ENCODE peak calls at places on chromosomes 16 and 17, in seven cellular contexts. One of them, this sample, is unnamed.

GRCh38 chr17:79370126-79370525 is 240.7 kb downstream of the RBFOX3 start:
- DNase-seq in GM13976: no peak
- DNase-seq in K562: no peak
- DNase-seq in foreskin keratinocyte: no peak
- DNase-seq in B cell: no peak
- DNase-seq in heart left ventricle: no peak
- DNase-seq in cardiac muscle cell: no peak
- DNase-seq in this sample: no peak

GRCh38 chr17:76641501-76641900 is 2.1 kb downstream of the ST6GALNAC1 start:
- DNase-seq in GM13976: no peak
- DNase-seq in K562: no peak
- DNase-seq in foreskin keratinocyte: no peak
- DNase-seq in B cell: no peak
- DNase-seq in heart left ventricle: no peak
- DNase-seq in cardiac muscle cell: no peak
- DNase-seq in this sample: no peak

GRCh38 chr17:28345420-28346198 is 10.0 kb downstream of the TNFAIP1 start:
- DNase-seq in GM13976: no peak
- DNase-seq in K562: no peak
- DNase-seq in foreskin keratinocyte: no peak
- DNase-seq in B cell: no peak
- DNase-seq in heart left ventricle: peak
- DNase-seq in cardiac muscle cell: peak
- DNase-seq in this sample: peak

GRCh38 chr16:47944589-47944988 is 211.2 kb downstream of the ABCC12 start:
- DNase-seq in GM13976: no peak
- DNase-seq in K562: no peak
- DNase-seq in foreskin keratinocyte: no peak
- DNase-seq in B cell: no peak
- DNase-seq in heart left ventricle: no peak
- DNase-seq in cardiac muscle cell: no peak
- DNase-seq in this sample: no peak

GRCh38 chr17:2828396-2829038 is 32.3 kb downstream of the RAP1GAP2 start:
- DNase-seq in GM13976: peak
- DNase-seq in K562: peak
- DNase-seq in foreskin keratinocyte: no peak
- DNase-seq in B cell: peak
- DNase-seq in heart left ventricle: peak
- DNase-seq in cardiac muscle cell: peak
- DNase-seq in this sample: peak

GRCh38 chr16:87207509-87207908 is 109.7 kb downstream of the C16orf95 start:
- DNase-seq in GM13976: no peak
- DNase-seq in K562: no peak
- DNase-seq in foreskin keratinocyte: no peak
- DNase-seq in B cell: no peak
- DNase-seq in heart left ventricle: no peak
- DNase-seq in cardiac muscle cell: peak
- DNase-seq in this sample: no peak

GRCh38 chr16:87129771-87130170 is 187.4 kb downstream of the C16orf95 start:
- DNase-seq in GM13976: no peak
- DNase-seq in K562: no peak
- DNase-seq in foreskin keratinocyte: peak
- DNase-seq in B cell: no peak
- DNase-seq in heart left ventricle: no peak
- DNase-seq in cardiac muscle cell: peak
- DNase-seq in this sample: no peak

GRCh38 chr16:88784074-88784855 is 755 bp downstream of the PIEZO1 start:
- DNase-seq in GM13976: peak
- DNase-seq in K562: peak
- DNase-seq in foreskin keratinocyte: peak
- DNase-seq in B cell: peak
- DNase-seq in heart left ventricle: peak
- DNase-seq in cardiac muscle cell: peak
- DNase-seq in this sample: peak

GRCh38 chr16:84976644-84977400 is 34.5 kb downstream of the ZDHHC7 start:
- DNase-seq in GM13976: no peak
- DNase-seq in K562: no peak
- DNase-seq in foreskin keratinocyte: no peak
- DNase-seq in B cell: no peak
- DNase-seq in heart left ventricle: peak
- DNase-seq in cardiac muscle cell: no peak
- DNase-seq in this sample: no peak

GRCh38 chr16:74874912-74875311 is 100.3 kb upstream of the FA2H start:
- DNase-seq in GM13976: no peak
- DNase-seq in K562: no peak
- DNase-seq in foreskin keratinocyte: peak
- DNase-seq in B cell: no peak
- DNase-seq in heart left ventricle: peak
- DNase-seq in cardiac muscle cell: no peak
- DNase-seq in this sample: no peak

GRCh38 chr17:53253956-53254597 is 568.6 kb upstream of the KIF2B start:
- DNase-seq in GM13976: no peak
- DNase-seq in K562: no peak
- DNase-seq in foreskin keratinocyte: no peak
- DNase-seq in B cell: no peak
- DNase-seq in heart left ventricle: no peak
- DNase-seq in cardiac muscle cell: no peak
- DNase-seq in this sample: no peak

GRCh38 chr17:20184977-20185619 is 175.9 kb downstream of the SPECC1 start:
- DNase-seq in GM13976: no peak
- DNase-seq in K562: no peak
- DNase-seq in foreskin keratinocyte: no peak
- DNase-seq in B cell: no peak
- DNase-seq in heart left ventricle: no peak
- DNase-seq in cardiac muscle cell: no peak
- DNase-seq in this sample: no peak

GRCh38 chr17:73492802-73493139 is 151.5 kb downstream of the SDK2 start:
- DNase-seq in GM13976: no peak
- DNase-seq in K562: no peak
- DNase-seq in foreskin keratinocyte: no peak
- DNase-seq in B cell: no peak
- DNase-seq in heart left ventricle: no peak
- DNase-seq in cardiac muscle cell: no peak
- DNase-seq in this sample: no peak

GRCh38 chr16:47069841-47070584 is 73.7 kb downstream of the NETO2 start:
- DNase-seq in GM13976: no peak
- DNase-seq in K562: no peak
- DNase-seq in foreskin keratinocyte: no peak
- DNase-seq in B cell: no peak
- DNase-seq in heart left ventricle: no peak
- DNase-seq in cardiac muscle cell: no peak
- DNase-seq in this sample: no peak

GRCh38 chr16:85511938-85512551 is 101.1 kb upstream of the GSE1 start:
- DNase-seq in GM13976: no peak
- DNase-seq in K562: no peak
- DNase-seq in foreskin keratinocyte: no peak
- DNase-seq in B cell: no peak
- DNase-seq in heart left ventricle: no peak
- DNase-seq in cardiac muscle cell: no peak
- DNase-seq in this sample: no peak

GRCh38 chr16:80889779-80890359 is 85.5 kb upstream of the CDYL2 start:
- DNase-seq in GM13976: no peak
- DNase-seq in K562: no peak
- DNase-seq in foreskin keratinocyte: no peak
- DNase-seq in B cell: no peak
- DNase-seq in heart left ventricle: no peak
- DNase-seq in cardiac muscle cell: no peak
- DNase-seq in this sample: no peak

GRCh38 chr17:83082435-83082834 is 3.0 kb downstream of the METRNL start:
- DNase-seq in GM13976: no peak
- DNase-seq in K562: no peak
- DNase-seq in foreskin keratinocyte: no peak
- DNase-seq in B cell: no peak
- DNase-seq in heart left ventricle: no peak
- DNase-seq in cardiac muscle cell: no peak
- DNase-seq in this sample: no peak

GRCh38 chr16:9484901-9485300 is 393.5 kb downstream of the HAPSTR1 start:
- DNase-seq in GM13976: no peak
- DNase-seq in K562: no peak
- DNase-seq in foreskin keratinocyte: no peak
- DNase-seq in B cell: no peak
- DNase-seq in heart left ventricle: no peak
- DNase-seq in cardiac muscle cell: no peak
- DNase-seq in this sample: no peak

GRCh38 chr16:23835390-23836077 is at the start of gene PRKCB:
- DNase-seq in GM13976: peak
- DNase-seq in K562: peak
- DNase-seq in foreskin keratinocyte: peak
- DNase-seq in B cell: peak
- DNase-seq in heart left ventricle: peak
- DNase-seq in cardiac muscle cell: peak
- DNase-seq in this sample: peak

GRCh38 chr16:49649013-49649785 is 206.7 kb downstream of the ZNF423 start:
- DNase-seq in GM13976: no peak
- DNase-seq in K562: no peak
- DNase-seq in foreskin keratinocyte: peak
- DNase-seq in B cell: no peak
- DNase-seq in heart left ventricle: no peak
- DNase-seq in cardiac muscle cell: peak
- DNase-seq in this sample: no peak

DNA sequence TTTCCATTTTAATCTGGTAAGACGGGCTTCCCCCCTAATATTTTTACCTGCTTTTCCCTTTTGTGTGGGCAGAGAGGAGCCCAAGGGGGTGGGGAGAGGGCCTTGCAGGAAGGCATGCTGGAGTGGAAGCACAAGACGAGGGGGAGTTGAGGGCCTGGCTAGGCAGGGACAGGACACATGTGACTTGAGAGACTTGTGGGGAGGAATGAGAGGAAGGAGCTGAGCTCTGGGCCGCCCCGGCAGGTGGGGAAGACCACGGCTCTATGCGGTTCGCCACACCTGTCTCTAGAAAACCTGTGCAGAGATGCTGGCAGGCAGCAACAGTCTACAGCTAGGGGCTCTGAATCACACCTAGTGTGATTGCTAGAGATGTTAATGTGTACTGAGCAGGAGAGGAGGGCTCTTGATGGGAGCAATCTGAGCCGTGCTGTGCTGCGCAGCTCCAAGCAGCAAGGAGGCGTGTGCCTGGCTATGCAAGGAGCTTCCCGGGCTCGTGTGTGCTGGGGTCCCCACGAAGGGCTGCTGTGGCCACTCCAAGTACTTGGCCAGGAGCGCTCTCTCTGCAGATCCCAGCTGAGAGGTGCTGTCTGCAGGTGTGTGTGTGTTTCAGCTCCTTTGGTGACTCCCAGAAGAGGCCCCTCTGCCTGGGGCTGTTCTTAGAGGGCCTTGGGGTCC is 50.2 kb downstream of the PDPK1 start:
- DNase-seq in GM13976: no peak
- DNase-seq in K562: no peak
- DNase-seq in foreskin keratinocyte: no peak
- DNase-seq in B cell: peak
- DNase-seq in heart left ventricle: no peak
- DNase-seq in cardiac muscle cell: no peak
- DNase-seq in this sample: no peak
- TF ChIP-seq CTCF in GM13976: no peak
- TF ChIP-seq CTCF in K562: no peak
- TF ChIP-seq CTCF in foreskin keratinocyte: no peak
- TF ChIP-seq CTCF in B cell: no peak
- TF ChIP-seq CTCF in heart left ventricle: no peak
- TF ChIP-seq CTCF in cardiac muscle cell: no peak
- TF ChIP-seq CTCF in this sample: no peak

GRCh38 chr16:496097-496886 is 31.2 kb upstream of the CAPN15 start:
- DNase-seq in GM13976: no peak
- DNase-seq in K562: no peak
- DNase-seq in foreskin keratinocyte: no peak
- DNase-seq in B cell: no peak
- DNase-seq in heart left ventricle: no peak
- DNase-seq in cardiac muscle cell: no peak
- DNase-seq in this sample: no peak

GRCh38 chr16:492211-492875 is 35.2 kb upstream of the CAPN15 start:
- DNase-seq in GM13976: no peak
- DNase-seq in K562: no peak
- DNase-seq in foreskin keratinocyte: no peak
- DNase-seq in B cell: no peak
- DNase-seq in heart left ventricle: peak
- DNase-seq in cardiac muscle cell: no peak
- DNase-seq in this sample: no peak

GRCh38 chr16:491225-491919 is 36.1 kb upstream of the CAPN15 start:
- DNase-seq in GM13976: no peak
- DNase-seq in K562: peak
- DNase-seq in foreskin keratinocyte: no peak
- DNase-seq in B cell: no peak
- DNase-seq in heart left ventricle: no peak
- DNase-seq in cardiac muscle cell: no peak
- DNase-seq in this sample: no peak

GRCh38 chr16:497258-497657 is 30.3 kb upstream of the CAPN15 start:
- DNase-seq in GM13976: no peak
- DNase-seq in K562: no peak
- DNase-seq in foreskin keratinocyte: no peak
- DNase-seq in B cell: no peak
- DNase-seq in heart left ventricle: no peak
- DNase-seq in cardiac muscle cell: no peak
- DNase-seq in this sample: peak

DNA sequence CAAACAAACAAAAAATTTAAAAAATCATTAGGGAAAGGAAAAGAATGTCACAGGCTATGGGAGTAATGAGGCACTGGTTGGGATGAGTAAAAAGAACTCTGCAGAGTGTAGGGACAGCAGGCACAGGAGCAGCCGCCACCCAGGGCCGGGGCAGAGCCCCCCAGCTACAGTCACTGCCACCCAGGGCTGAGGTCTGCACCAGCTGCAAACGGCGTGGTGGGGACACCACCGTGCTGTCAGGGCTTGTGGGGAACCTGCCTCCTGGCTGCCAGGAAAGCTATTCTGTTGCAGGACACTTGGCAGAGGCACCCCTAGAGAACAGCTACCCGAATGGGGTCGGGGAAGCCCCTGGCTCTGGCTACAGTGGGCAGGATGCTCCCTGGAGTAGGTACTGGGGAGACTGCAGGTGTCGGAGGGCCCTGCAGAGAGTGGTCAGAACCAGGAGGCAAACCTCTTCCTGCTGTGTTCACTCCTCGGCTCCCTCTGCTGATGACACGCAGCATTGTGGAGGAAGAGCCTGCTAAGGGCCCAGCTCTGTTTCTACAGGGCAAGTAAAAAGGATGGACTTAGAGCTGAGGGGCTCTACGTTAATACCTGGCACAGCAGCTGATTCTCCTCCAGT is 32.3 kb upstream of the CAPN15 start:
- DNase-seq in GM13976: peak
- DNase-seq in K562: peak
- DNase-seq in foreskin keratinocyte: peak
- DNase-seq in B cell: no peak
- DNase-seq in heart left ventricle: no peak
- DNase-seq in cardiac muscle cell: peak
- DNase-seq in this sample: no peak
- TF ChIP-seq CTCF in GM13976: peak
- TF ChIP-seq CTCF in K562: peak
- TF ChIP-seq CTCF in foreskin keratinocyte: peak
- TF ChIP-seq CTCF in B cell: no peak
- TF ChIP-seq CTCF in heart left ventricle: peak
- TF ChIP-seq CTCF in cardiac muscle cell: peak
- TF ChIP-seq CTCF in this sample: peak

GRCh38 chr16:56247018-56247417 is 55.7 kb downstream of the GNAO1 start:
- DNase-seq in GM13976: no peak
- DNase-seq in K562: no peak
- DNase-seq in foreskin keratinocyte: no peak
- DNase-seq in B cell: no peak
- DNase-seq in heart left ventricle: no peak
- DNase-seq in cardiac muscle cell: no peak
- DNase-seq in this sample: no peak
- TF ChIP-seq CTCF in GM13976: no peak
- TF ChIP-seq CTCF in K562: no peak
- TF ChIP-seq CTCF in foreskin keratinocyte: no peak
- TF ChIP-seq CTCF in B cell: no peak
- TF ChIP-seq CTCF in heart left ventricle: no peak
- TF ChIP-seq CTCF in cardiac muscle cell: no peak
- TF ChIP-seq CTCF in this sample: no peak

GRCh38 chr17:57109393-57110151 is 24.5 kb downstream of the AKAP1 start:
- DNase-seq in GM13976: no peak
- DNase-seq in K562: no peak
- DNase-seq in foreskin keratinocyte: peak
- DNase-seq in B cell: no peak
- DNase-seq in heart left ventricle: peak
- DNase-seq in cardiac muscle cell: peak
- DNase-seq in this sample: peak
- TF ChIP-seq CTCF in GM13976: no peak
- TF ChIP-seq CTCF in K562: peak
- TF ChIP-seq CTCF in foreskin keratinocyte: peak
- TF ChIP-seq CTCF in B cell: no peak
- TF ChIP-seq CTCF in heart left ventricle: peak
- TF ChIP-seq CTCF in cardiac muscle cell: peak
- TF ChIP-seq CTCF in this sample: no peak

This sample was measured in right lobe of liver.